ENCODE peak calls at places on chromosomes 12 and 14, in five cellular contexts. C, E, D, P and G are unnamed samples.

GRCh38 chr12:106223485-106224391 is 24.1 kb downstream of the CKAP4 start:
- DNase-seq in E (peak), D (peak), P (peak), C (peak), G (peak)

GRCh38 chr14:67285876-67286452 is 44.7 kb downstream of the PALS1 start:
- DNase-seq in C (no peak), D (peak), E (peak), P (no peak), G (peak)

GRCh38 chr12:2129076-2129475 is 76.3 kb downstream of the CACNA1C start:
- DNase-seq in P (no peak), C (no peak), D (peak), E (peak), G (peak)

GRCh38 chr12:14886271-14886670 is 617 bp upstream of the MGP start:
- DNase-seq in D (no peak), E (no peak), C (no peak), P (no peak), G (peak)

GRCh38 chr12:11661491-11662085 is 12.1 kb downstream of the ETV6 start:
- DNase-seq in C (no peak), P (no peak), E (no peak), D (no peak), G (no peak)

GRCh38 chr12:93990832-93991748 is 157.3 kb upstream of the PLXNC1 start:
- DNase-seq in P (peak), C (peak), D (peak), E (peak), G (no peak)

GRCh38 chr14:24367506-24368214 is at the start of gene NFATC4:
- DNase-seq in C (peak), E (peak), D (peak), P (peak), G (no peak)

GRCh38 chr14:84579292-84579691 is 950.7 kb upstream of the FLRT2 start:
- DNase-seq in P (no peak), C (no peak), D (no peak), E (no peak), G (no peak)

GRCh38 chr12:90111646-90112565 is 403.3 kb upstream of the ATP2B1 start:
- DNase-seq in C (no peak), D (no peak), P (no peak), E (no peak), G (no peak)

GRCh38 chr14:104353221-104353920 is 215.0 kb downstream of the KIF26A start:
- DNase-seq in P (no peak), E (no peak), D (no peak), C (no peak), G (no peak)

GRCh38 chr12:95215925-95216324 is 1.3 kb downstream of the FGD6 start:
- DNase-seq in D (peak), P (no peak), E (peak), C (no peak), G (no peak)

GRCh38 chr12:66051361-66051760 is 79.2 kb downstream of the LLPH start:
- DNase-seq in D (no peak), C (no peak), E (no peak), P (no peak), G (no peak)

GRCh38 chr12:12786716-12787601 is 1.5 kb downstream of the APOLD1 start:
- DNase-seq in P (peak), E (peak), D (peak), C (peak), G (peak)

GRCh38 chr12:57471661-57472060 is 8.0 kb downstream of the ARHGAP9 start:
- DNase-seq in P (no peak), E (no peak), D (no peak), C (no peak), G (no peak)

GRCh38 chr12:87848248-87848868 is 180.8 kb downstream of the C12orf50 start:
- DNase-seq in D (peak), P (no peak), C (peak), E (peak), G (peak)

GRCh38 chr14:66117600-66117999 is 368.6 kb upstream of the CCDC196 start:
- DNase-seq in D (peak), C (no peak), E (peak), P (no peak), G (peak)

GRCh38 chr12:127008758-127009403 is 1258.1 kb upstream of the TMEM132C start:
- DNase-seq in D (no peak), C (no peak), E (no peak), P (no peak), G (no peak)

GRCh38 chr12:111529424-111530368 is 69.4 kb downstream of the ATXN2 start:
- DNase-seq in P (peak), E (peak), C (peak), D (peak), G (peak)

GRCh38 chr14:96237641-96238040 is 18.4 kb upstream of the BDKRB1 start:
- DNase-seq in E (no peak), C (no peak), P (no peak), D (no peak), G (no peak)

GRCh38 chr12:46415552-46415951 is 43.0 kb upstream of the SLC38A2 start:
- DNase-seq in P (no peak), E (no peak), D (no peak), C (no peak), G (no peak)

GRCh38 chr12:1346126-1346525 is 248.3 kb downstream of the FBXL14 start:
- DNase-seq in P (no peak), C (no peak), D (peak), E (peak), G (no peak)

GRCh38 chr12:22684526-22685118 is 59.7 kb downstream of the ETNK1 start:
- DNase-seq in E (peak), P (no peak), D (peak), C (peak), G (peak)

GRCh38 chr12:116693259-116694227 is 44.3 kb downstream of the SPRING1 start:
- DNase-seq in D (no peak), P (no peak), E (no peak), C (no peak), G (no peak)

GRCh38 chr12:94037444-94037843 is 110.9 kb upstream of the PLXNC1 start:
- DNase-seq in D (no peak), C (no peak), P (no peak), E (no peak), G (no peak)

GRCh38 chr12:27620121-27620520 is 76.1 kb upstream of the REP15 start:
- DNase-seq in P (no peak), E (no peak), D (peak), C (no peak), G (no peak)

GRCh38 chr12:14924541-14924940 is 13.8 kb downstream of the ERP27 start:
- DNase-seq in P (no peak), D (no peak), C (no peak), E (no peak), G (no peak)

GRCh38 chr14:102708494-102708893 is 68.8 kb upstream of the TRAF3 start:
- DNase-seq in E (no peak), P (peak), C (no peak), D (no peak), G (no peak)

GRCh38 chr14:102717211-102717610 is 60.0 kb upstream of the TRAF3 start:
- DNase-seq in P (peak), E (no peak), C (no peak), D (no peak), G (no peak)

GRCh38 chr14:102711207-102711606 is 66.0 kb upstream of the TRAF3 start:
- DNase-seq in D (no peak), E (no peak), C (no peak), P (peak), G (no peak)

DNA sequence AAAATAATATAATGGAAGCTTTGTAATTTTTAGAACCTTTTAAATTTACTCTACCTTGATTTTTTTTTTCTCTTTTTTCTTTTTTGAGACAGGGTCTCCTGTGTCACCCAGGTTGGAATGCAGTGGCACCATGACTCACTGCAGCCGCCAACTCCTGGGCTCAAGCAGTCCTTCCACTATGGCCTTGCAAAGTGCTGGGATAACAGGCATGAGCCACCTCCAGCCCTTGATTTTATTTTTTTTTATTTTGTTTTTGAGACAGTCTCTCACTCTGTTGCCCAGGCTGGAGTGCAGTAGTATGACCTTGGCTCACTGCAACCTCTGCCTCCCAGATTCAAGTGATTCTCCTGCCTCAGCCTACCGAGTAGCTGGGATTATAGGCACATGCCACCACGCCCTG is 65.3 kb upstream of the TRAF3 start:
- DNase-seq in D (no peak), C (no peak), P (peak), E (no peak), G (no peak)
- H2BK5ac ChIP-seq in D (no peak), C (no peak), P (no peak), E (no peak), G (no peak)

GRCh38 chr14:91111443-91111842 is 2.4 kb upstream of the DGLUCY start:
- DNase-seq in D (no peak), P (no peak), C (no peak), E (no peak), G (no peak)

GRCh38 chr14:91112172-91112571 is 1.7 kb upstream of the DGLUCY start:
- DNase-seq in C (no peak), E (no peak), P (no peak), D (no peak), G (no peak)

GRCh38 chr14:91113829-91114078 is at the start of gene DGLUCY:
- DNase-seq in D (peak), P (no peak), E (peak), C (no peak), G (no peak)

GRCh38 chr14:91105673-91106072 is 8.2 kb upstream of the DGLUCY start:
- DNase-seq in P (no peak), D (no peak), C (no peak), E (peak), G (no peak)

GRCh38 chr14:91108941-91109611 is 4.8 kb upstream of the DGLUCY start:
- DNase-seq in D (no peak), E (no peak), P (no peak), C (no peak), G (peak)
- H3K4me3 ChIP-seq in D (no peak), E (no peak), P (no peak), C (no peak), G (no peak)

DNA sequence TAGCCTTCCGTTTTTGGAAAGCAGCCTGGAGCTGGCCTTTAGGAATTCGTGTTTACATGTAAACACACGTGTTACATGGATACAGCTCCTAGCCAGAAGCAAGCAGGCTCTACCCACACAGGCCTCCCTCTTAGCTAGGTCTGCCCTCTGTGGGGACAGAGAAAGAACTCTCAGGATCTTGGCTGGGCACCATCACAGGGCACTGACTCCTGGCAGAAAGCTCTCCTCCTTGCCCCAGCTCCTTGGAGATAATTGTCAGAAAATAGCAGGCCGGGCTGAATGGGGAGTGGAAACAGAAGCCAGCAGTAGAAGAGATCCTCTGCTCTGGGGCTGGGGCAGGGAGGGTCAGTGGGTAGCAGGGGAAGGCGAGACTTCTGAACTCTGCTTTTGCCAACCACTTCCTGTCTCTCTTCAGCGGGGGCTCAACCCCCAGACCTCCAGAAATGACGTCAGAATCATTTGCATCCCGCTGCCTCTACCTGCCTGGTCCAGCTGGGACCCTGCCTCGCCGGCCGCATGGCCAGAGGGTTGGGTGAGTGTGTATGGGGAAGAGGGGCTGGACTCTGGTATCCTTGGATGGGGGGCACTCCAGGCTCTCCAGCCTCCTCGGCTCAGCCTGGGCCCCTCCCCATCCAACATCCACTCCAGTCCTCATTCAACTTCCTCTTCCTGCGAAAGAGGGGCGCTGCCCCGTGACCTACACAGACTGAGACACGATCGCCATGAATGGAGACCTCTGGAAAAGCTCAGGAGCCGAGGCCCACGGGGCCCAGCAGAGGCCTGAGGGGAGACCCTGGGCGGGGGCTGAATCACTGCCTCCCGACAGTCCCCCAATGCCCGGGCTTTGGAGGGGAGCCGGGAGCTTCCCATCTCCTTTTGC is 650 bp upstream of the HOXC4 start:
- DNase-seq in P (no peak), C (no peak), E (no peak), D (peak), G (no peak)
- H2AFZ ChIP-seq in P (no peak), C (peak), E (peak), D (no peak), G (peak)

GRCh38 chr12:62601765-62602444 is 135.3 kb downstream of the MON2 start:
- DNase-seq in E (no peak), D (no peak), C (no peak), P (no peak), G (no peak)
- H2BK5ac ChIP-seq in E (peak), D (peak), C (peak), P (peak), G (peak)

GRCh38 chr14:39422243-39422642 is 10.0 kb downstream of the FBXO33 start:
- DNase-seq in P (no peak), E (no peak), D (no peak), C (no peak), G (no peak)
- H3K4me3 ChIP-seq in P (no peak), E (no peak), D (no peak), C (no peak), G (no peak)

GRCh38 chr12:64160021-64160717 is 61.9 kb downstream of the KICS2 start:
- DNase-seq in E (no peak), C (no peak), D (no peak), P (no peak), G (no peak)
- H2AFZ ChIP-seq in E (peak), C (no peak), D (no peak), P (no peak), G (no peak)

DNA sequence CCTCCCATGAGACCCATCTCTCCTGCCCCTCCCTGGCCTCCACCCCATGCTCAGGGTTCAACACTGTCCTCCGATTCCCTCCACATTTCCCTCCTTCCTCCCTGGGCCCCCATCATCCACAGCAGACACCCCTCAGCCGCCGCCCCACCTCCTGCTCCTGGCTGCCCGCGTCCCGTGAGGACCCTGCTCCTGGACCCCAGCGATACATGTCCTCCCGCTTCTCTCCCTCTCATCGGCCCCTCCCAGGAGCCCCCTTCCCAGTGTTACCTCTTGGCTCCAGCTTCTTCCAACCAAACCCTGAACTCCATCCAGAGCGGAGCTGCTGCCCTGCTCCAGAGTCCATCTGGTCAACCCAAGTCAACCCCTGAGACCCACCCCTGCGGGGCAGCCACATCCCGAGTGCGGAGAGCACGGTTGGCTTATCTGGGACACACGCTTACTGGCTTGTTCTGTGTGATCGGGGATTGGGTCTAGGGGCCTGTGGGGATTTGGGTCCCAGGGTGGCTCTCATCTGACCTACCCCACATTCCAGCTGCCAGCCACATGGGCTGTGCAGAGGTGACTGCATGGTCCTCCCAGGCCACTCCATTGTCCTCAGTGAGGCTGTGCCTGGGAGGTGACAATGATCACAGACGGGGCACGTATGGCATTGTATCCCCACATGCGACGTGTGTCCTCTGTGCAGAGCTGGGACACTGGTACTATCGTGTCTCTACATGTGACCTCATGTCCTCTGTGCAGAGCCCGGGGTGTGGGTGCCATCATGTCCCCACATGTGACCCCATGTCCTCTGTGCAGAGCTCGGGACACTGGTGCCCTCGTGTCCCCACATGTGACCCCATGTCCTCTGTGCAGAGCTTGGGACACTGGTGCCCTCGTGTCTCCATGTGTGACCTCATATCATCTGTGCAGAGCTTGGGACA is 333.6 kb downstream of the ADGRD1 start:
- DNase-seq in E (no peak), P (peak), D (no peak), C (no peak), G (no peak)
- H2BK5ac ChIP-seq in E (no peak), P (no peak), D (no peak), C (no peak), G (no peak)

GRCh38 chr14:91354979-91355685 is 62.5 kb downstream of the CCDC88C start:
- DNase-seq in C (no peak), E (no peak), P (peak), D (no peak), G (no peak)
- H3K4me3 ChIP-seq in C (no peak), E (no peak), P (no peak), D (no peak), G (no peak)

DNA sequence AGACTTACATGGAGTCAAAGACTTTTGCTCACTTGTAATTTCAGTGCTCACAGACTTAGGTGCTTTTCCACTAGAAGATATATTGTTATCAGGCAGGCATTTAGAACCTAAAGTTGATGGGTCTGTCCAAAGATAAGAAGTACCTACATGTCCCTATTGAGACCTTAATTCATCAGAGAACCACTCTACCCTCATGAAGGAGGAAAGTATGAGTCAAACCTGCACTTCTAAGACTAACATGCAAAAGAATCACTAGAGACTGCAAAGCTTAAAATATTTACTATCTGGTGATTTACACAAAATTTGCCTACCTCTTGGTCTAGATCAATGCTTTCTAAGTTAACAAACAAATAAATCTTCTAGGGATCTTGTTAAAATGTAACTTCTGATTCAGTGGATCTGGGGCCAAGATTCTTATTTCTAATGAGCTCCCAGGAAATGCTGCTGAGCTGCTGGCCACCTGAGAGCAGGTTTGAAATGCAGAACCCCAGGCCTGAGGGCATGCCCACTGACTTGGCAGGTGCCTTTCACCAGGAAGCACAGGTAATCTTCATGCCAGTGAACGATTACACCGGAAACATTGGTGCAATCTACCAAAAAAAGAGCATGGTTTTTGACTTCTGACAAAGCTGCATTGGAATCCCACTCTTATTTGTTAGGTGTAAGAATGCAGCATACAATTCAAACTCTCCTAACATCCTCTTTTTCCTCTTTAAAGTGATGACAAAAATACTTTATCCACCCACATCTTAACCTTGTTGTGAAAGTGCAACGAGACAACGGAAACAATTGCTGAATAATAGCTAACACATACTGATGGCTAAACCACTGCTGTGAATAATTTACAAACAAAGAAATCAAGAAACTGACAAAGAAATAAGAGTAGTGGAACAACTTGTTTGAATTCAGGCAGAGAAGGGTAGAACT is 214.2 kb downstream of the ADAMTS20 start:
- DNase-seq in C (no peak), D (no peak), P (no peak), E (peak), G (no peak)
- H2AFZ ChIP-seq in C (peak), D (no peak), P (no peak), E (no peak), G (no peak)

GRCh38 chr12:26271024-26271423 is 75.7 kb downstream of the SSPN start:
- DNase-seq in P (no peak), D (peak), C (no peak), E (peak), G (no peak)
- H2BK5ac ChIP-seq in P (no peak), D (no peak), C (no peak), E (no peak), G (no peak)